ENCODE peak calls at places on chromosomes 7 and 10, in seven cellular contexts. X is HTR-8/SVneo; P is mesenteric fat pad; N is NCI-H748 treated with DMSO at 0.1 percent for 48 hours; J is stimulated activated CD4-positive, alpha-beta T cell treated with anti-CD3 and anti-CD28 coated beads, Interleukin-4, amount 100 ng/mL, for 1 hour; W is WTC11; U is NCI-H1105 treated with DMSO at 0.1 percent for 48 hours. D is an unnamed sample.

GRCh38 chr7:28858206-28858605 is 99.9 kb downstream of the TRIL start:
- DNase-seq in X (no peak), P (no peak), N (no peak), J (no peak), W (no peak), U (no peak), D (no peak)

GRCh38 chr7:117385340-117386124 is 41.8 kb downstream of the ASZ1 start:
- DNase-seq in X (peak), P (no peak), N (no peak), J (no peak), W (no peak), U (peak), D (no peak)

GRCh38 chr10:17453377-17454091 is 861 bp downstream of the ST8SIA6 start:
- DNase-seq in X (peak), P (no peak), N (peak), J (peak), W (peak), U (peak), D (peak)

GRCh38 chr10:132452216-132452650 is 55.2 kb downstream of the PWWP2B start:
- DNase-seq in X (no peak), P (no peak), N (no peak), J (peak), W (no peak), U (no peak), D (no peak)

GRCh38 chr7:126574838-126575250 is 677.9 kb downstream of the GRM8 start:
- DNase-seq in X (peak), P (no peak), N (no peak), J (no peak), W (no peak), U (no peak), D (peak)

GRCh38 chr10:20897146-20897834 is at the start of gene NEBL:
- DNase-seq in X (no peak), P (no peak), N (no peak), J (no peak), W (no peak), U (no peak), D (no peak)

GRCh38 chr7:45564485-45564884 is 9.7 kb upstream of the ADCY1 start:
- DNase-seq in X (no peak), P (no peak), N (no peak), J (no peak), W (no peak), U (no peak), D (no peak)

GRCh38 chr10:94546058-94546595 is 539 bp downstream of the HELLS start:
- DNase-seq in X (peak), P (no peak), N (peak), J (no peak), W (no peak), U (peak), D (no peak)

GRCh38 chr10:88152720-88153119 is 289.3 kb downstream of the PTEN start:
- DNase-seq in X (peak), P (no peak), N (no peak), J (peak), W (no peak), U (no peak), D (no peak)

GRCh38 chr10:98104125-98104524 is 30.3 kb upstream of the R3HCC1L start:
- DNase-seq in X (no peak), P (no peak), N (no peak), J (no peak), W (no peak), U (no peak), D (no peak)

GRCh38 chr10:75402486-75403143 is 1.1 kb upstream of the ZNF503 start:
- DNase-seq in X (no peak), P (no peak), N (peak), J (no peak), W (peak), U (peak), D (no peak)

GRCh38 chr10:12921163-12921562 is 80.3 kb downstream of the CCDC3 start:
- DNase-seq in X (no peak), P (no peak), N (no peak), J (no peak), W (no peak), U (no peak), D (no peak)

GRCh38 chr10:31457858-31458257 is 138.8 kb downstream of the ZEB1 start:
- DNase-seq in X (no peak), P (no peak), N (no peak), J (no peak), W (no peak), U (no peak), D (no peak)

GRCh38 chr7:87152897-87153641 is 816 bp downstream of the DMTF1 start:
- DNase-seq in X (no peak), P (peak), N (peak), J (peak), W (peak), U (peak), D (no peak)

GRCh38 chr7:105728028-105728427 is 146.7 kb upstream of the EFCAB10 start:
- DNase-seq in X (no peak), P (no peak), N (no peak), J (no peak), W (no peak), U (no peak), D (no peak)

D was measured in DMS153.